ENCODE peak calls at places on chromosomes 11 and 22, in six cellular contexts. J is HCT116, Q is neural progenitor cell, F is GM23248, A is SK-N-SH, Y is PC-3. S is an unnamed sample.

GRCh38 chr11:5940748-5941147 is 1.3 kb upstream of the OR56A3 start:
- DNase-seq in Y (no peak), Q (no peak), F (no peak), J (no peak), A (no peak), S (no peak)

GRCh38 chr22:21861290-21861848 is 6.1 kb downstream of the MAPK1 start:
- DNase-seq in A (no peak), F (no peak), J (no peak), Y (no peak), Q (no peak), S (no peak)

GRCh38 chr11:114964676-114965214 is 286.4 kb downstream of the NXPE2 start:
- DNase-seq in A (no peak), J (no peak), Y (no peak), Q (no peak), F (no peak), S (no peak)

GRCh38 chr11:17525570-17525969 is 18.6 kb downstream of the USH1C start:
- DNase-seq in A (no peak), Q (no peak), Y (no peak), J (no peak), F (no peak), S (no peak)

GRCh38 chr22:24076091-24076867 is 65.2 kb downstream of the CABIN1 start:
- DNase-seq in J (no peak), A (no peak), Y (peak), Q (no peak), F (peak), S (no peak)

GRCh38 chr11:124602193-124602592 is 9.0 kb upstream of the PANX3 start:
- DNase-seq in F (peak), A (no peak), J (peak), Q (no peak), Y (peak), S (no peak)

GRCh38 chr11:118912742-118913410 is 12.8 kb downstream of the BCL9L start:
- DNase-seq in A (no peak), Q (no peak), J (no peak), Y (peak), F (peak), S (no peak)

GRCh38 chr11:123654566-123655081 is at the start of gene SCN3B:
- DNase-seq in Q (peak), J (no peak), Y (peak), A (peak), F (peak), S (no peak)

GRCh38 chr11:34175284-34176019 is 70.0 kb downstream of the NAT10 start:
- DNase-seq in Y (no peak), F (no peak), A (no peak), Q (no peak), J (no peak), S (no peak)

GRCh38 chr22:29580200-29580810 is 608 bp downstream of the NIPSNAP1 start:
- DNase-seq in J (no peak), F (no peak), Q (peak), A (peak), Y (no peak), S (peak)

GRCh38 chr11:29280452-29280851 is 736.4 kb downstream of the KCNA4 start:
- DNase-seq in A (no peak), J (no peak), Y (peak), F (peak), Q (no peak), S (no peak)

GRCh38 chr11:122706261-122706660 is 50.7 kb downstream of the UBASH3B start:
- DNase-seq in F (peak), A (no peak), Q (no peak), Y (peak), J (no peak), S (no peak)

GRCh38 chr11:73242291-73243092 is 24.4 kb downstream of the P2RY2 start:
- DNase-seq in Q (peak), F (peak), A (peak), Y (peak), J (peak), S (peak)

GRCh38 chr11:127345819-127346459 is 345.4 kb upstream of the KIRREL3 start:
- DNase-seq in Y (peak), J (no peak), A (peak), Q (peak), F (peak), S (peak)

GRCh38 chr11:11618973-11619435 is 2.8 kb downstream of the GALNT18 start:
- DNase-seq in F (no peak), Y (peak), A (no peak), J (no peak), Q (peak), S (no peak)

GRCh38 chr11:7910389-7910788 is 20.7 kb downstream of the OR10A6 start:
- DNase-seq in Q (no peak), Y (peak), A (no peak), J (no peak), F (no peak), S (no peak)

GRCh38 chr22:48089601-48090331 is 1327.3 kb downstream of the TBC1D22A start:
- DNase-seq in J (no peak), Y (peak), A (no peak), F (peak), Q (no peak), S (no peak)

GRCh38 chr11:124123587-124123986 is 8.3 kb downstream of the VWA5A start:
- DNase-seq in F (no peak), Q (peak), A (peak), Y (no peak), J (no peak), S (no peak)

GRCh38 chr11:45974806-45975205 is 52.4 kb downstream of the LARGE2 start:
- DNase-seq in Q (no peak), J (no peak), Y (no peak), F (peak), A (no peak), S (no peak)

GRCh38 chr11:69382131-69383128 is 88.5 kb downstream of the MYEOV start:
- DNase-seq in A (peak), Q (no peak), J (peak), Y (peak), F (peak), S (peak)

GRCh38 chr22:23769321-23769965 is 1.7 kb upstream of the CHCHD10 start:
- DNase-seq in F (no peak), Q (no peak), J (no peak), A (no peak), Y (no peak), S (peak)

GRCh38 chr11:33976351-33977199 is 75.0 kb upstream of the CAPRIN1 start:
- DNase-seq in Y (no peak), J (no peak), A (no peak), Q (no peak), F (peak), S (no peak)

GRCh38 chr11:1436468-1437030 is 46.8 kb downstream of the BRSK2 start:
- DNase-seq in J (no peak), A (no peak), F (no peak), Q (peak), Y (no peak), S (no peak)

GRCh38 chr11:1749787-1750351 is 526 bp downstream of the IFITM10 start:
- DNase-seq in Y (peak), J (no peak), Q (no peak), F (peak), A (no peak), S (no peak)

GRCh38 chr11:97847730-97848129 is 1173.0 kb upstream of the CNTN5 start:
- DNase-seq in Y (no peak), F (no peak), Q (no peak), J (no peak), A (no peak), S (no peak)

GRCh38 chr11:133082851-133083488 is 449.3 kb downstream of the OPCML start:
- DNase-seq in Y (no peak), Q (peak), F (peak), A (peak), J (no peak), S (no peak)

GRCh38 chr11:116275634-116276033 is 497.2 kb downstream of the BUD13 start:
- DNase-seq in A (no peak), J (no peak), Y (peak), Q (no peak), F (peak), S (no peak)

GRCh38 chr22:50665738-50666137 is 6.9 kb upstream of the SHANK3 start:
- DNase-seq in F (no peak), J (no peak), Y (no peak), A (no peak), Q (no peak), S (peak)
- H3K27ac ChIP-seq in F (no peak), J (no peak), Y (no peak), A (no peak), Q (no peak), S (no peak)

DNA sequence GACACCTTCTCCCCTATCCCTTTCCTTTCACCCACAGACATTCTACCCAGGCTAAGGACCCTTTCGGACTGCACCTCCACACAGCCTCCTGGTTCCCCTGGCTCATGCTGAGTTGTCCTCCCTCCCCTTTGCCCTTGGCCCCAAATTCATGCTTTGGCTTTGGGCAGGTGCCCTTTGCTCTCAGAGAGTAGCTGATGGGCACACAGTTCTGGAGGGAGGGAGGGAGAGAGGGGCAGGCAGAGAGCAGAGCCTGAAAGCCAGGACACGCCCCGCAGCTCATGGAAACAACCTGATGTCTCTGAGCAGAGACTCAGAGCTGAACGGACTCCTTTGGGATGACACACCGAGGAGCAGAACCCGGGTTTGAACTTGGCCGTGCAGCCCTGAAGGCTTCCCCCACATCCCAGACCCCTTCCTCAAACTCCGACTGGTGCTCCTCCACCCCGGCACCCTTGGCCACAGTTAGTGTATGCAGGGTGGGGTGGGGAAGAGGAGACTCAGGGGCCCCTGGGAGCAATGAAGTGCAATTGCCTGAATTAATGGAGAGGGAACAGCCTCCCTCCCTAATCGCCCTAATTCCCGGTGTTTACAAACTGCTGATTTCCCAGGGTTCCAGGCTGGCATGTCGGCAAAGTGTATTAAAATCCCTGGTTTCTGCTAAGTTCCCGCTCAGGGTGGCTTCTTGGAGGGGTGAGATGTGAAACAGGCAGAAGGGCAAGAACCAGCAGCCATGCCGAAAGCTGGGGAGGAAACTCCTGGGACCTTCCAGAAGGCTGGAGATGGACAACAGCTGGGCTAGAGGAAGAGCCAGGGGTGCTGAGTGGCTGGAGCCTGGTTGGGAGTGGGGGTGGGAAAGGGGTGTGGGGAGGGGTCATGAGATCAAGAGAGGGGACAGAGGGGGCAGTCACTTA is 71.2 kb upstream of the SHISAL1 start:
- DNase-seq in F (no peak), Q (no peak), A (no peak), J (no peak), Y (no peak), S (no peak)
- TF ChIP-seq EZH2phosphoT487 in F (no peak), Q (no peak), A (no peak), J (no peak), Y (no peak), S (no peak)

GRCh38 chr11:35982061-35982460 is 38.2 kb downstream of the LDLRAD3 start:
- DNase-seq in Y (no peak), A (no peak), F (no peak), J (no peak), Q (no peak), S (no peak)

GRCh38 chr11:35978891-35979290 is 35.0 kb downstream of the LDLRAD3 start:
- DNase-seq in F (no peak), J (no peak), Q (no peak), A (no peak), Y (no peak), S (no peak)

GRCh38 chr11:35980646-35981402 is 37.0 kb downstream of the LDLRAD3 start:
- DNase-seq in F (no peak), Y (no peak), Q (no peak), J (no peak), A (no peak), S (no peak)

GRCh38 chr11:35983965-35984364 is 40.1 kb downstream of the LDLRAD3 start:
- DNase-seq in Y (no peak), J (no peak), F (no peak), A (no peak), Q (no peak), S (no peak)

GRCh38 chr11:35981581-35981980 is 37.7 kb downstream of the LDLRAD3 start:
- DNase-seq in A (no peak), F (no peak), Q (no peak), J (no peak), Y (no peak), S (no peak)
- H3K27ac ChIP-seq in A (no peak), F (no peak), Q (no peak), J (no peak), Y (no peak), S (no peak)

GRCh38 chr11:86678296-86678695 is 5.9 kb upstream of the ME3 start:
- DNase-seq in F (no peak), J (no peak), Y (no peak), A (no peak), Q (peak), S (no peak)

GRCh38 chr11:86676010-86676409 is 3.6 kb upstream of the ME3 start:
- DNase-seq in J (no peak), Y (no peak), Q (no peak), A (no peak), F (no peak), S (no peak)

GRCh38 chr11:86681039-86681745 is 8.8 kb upstream of the ME3 start:
- DNase-seq in J (no peak), F (no peak), Y (no peak), Q (no peak), A (no peak), S (no peak)

GRCh38 chr11:86676533-86677154 is 4.2 kb upstream of the ME3 start:
- DNase-seq in A (peak), F (peak), Y (peak), Q (peak), J (peak), S (peak)

GRCh38 chr11:86678823-86679222 is 6.4 kb upstream of the ME3 start:
- DNase-seq in Y (no peak), A (no peak), J (no peak), F (no peak), Q (peak), S (no peak)
- TF ChIP-seq EZH2phosphoT487 in Y (no peak), A (no peak), J (no peak), F (no peak), Q (no peak), S (no peak)

GRCh38 chr22:31752096-31752847 is 1.5 kb upstream of the DEPDC5 start:
- DNase-seq in Q (no peak), J (no peak), A (no peak), Y (no peak), F (no peak), S (no peak)
- H3K27ac ChIP-seq in Q (peak), J (peak), A (peak), Y (no peak), F (peak), S (peak)

DNA sequence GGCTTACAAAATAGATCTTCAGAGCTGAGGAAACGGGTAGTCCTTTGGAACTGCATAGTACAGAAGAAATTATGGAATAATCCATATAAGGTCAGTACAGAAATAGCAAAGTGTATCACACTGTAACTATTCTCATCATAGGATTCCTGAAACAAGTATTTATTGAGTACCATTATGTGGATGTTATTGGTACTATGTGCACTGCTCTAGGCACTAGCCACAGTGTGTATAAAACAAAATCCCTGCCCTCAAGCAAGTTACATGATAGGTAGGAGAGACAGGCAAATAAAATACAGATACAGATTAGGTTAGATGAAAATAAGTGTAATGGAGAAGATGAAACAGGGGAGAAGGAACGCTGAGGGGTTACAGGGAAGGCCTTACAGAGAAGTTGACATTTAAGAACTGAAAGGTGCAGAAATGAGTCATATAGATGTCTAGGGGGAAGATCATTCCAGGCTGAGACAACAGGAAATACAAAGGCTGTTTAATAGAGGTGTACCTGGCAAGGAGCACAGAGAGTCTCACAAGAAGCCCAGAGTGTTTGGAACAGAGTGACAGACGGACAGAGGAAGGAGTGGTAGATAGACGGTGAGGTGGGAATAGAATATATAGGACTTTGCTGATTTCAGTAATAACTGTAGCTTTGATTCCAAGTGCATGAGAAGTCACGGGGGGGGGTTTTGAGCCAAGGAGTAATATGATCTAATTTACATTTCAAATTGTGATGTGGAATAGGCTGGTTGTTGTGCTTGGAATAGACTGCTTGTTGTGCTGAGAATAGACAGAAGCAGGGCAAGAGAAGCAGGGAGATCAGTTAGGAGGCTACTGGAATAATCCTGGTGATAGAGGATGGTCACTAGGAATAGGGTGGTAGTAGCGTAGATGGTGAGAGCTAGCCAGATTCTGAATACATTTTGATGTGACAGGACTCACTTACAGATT is 13.7 kb downstream of the RNF141 start:
- DNase-seq in Q (no peak), Y (peak), F (peak), A (no peak), J (peak), S (no peak)
- TF ChIP-seq EZH2phosphoT487 in Q (no peak), Y (no peak), F (no peak), A (no peak), J (no peak), S (no peak)

S was measured in OCI-LY7.